ENCODE peak calls at places on chromosome 6, in four cellular contexts. Q is heart right ventricle, F is A549, H is AG08396. M is an unnamed sample.
A peak's percentile ranks its signal among the peaks of the same experiment; 100 is the strongest.

GRCh38 chr6:31070711-31071197 is 41.6 kb downstream of the C6orf15 start:
- DNase-seq in Q (peak; percentile 36), F (peak; percentile 47), H (peak; percentile 78), M (peak; percentile 73)

GRCh38 chr6:166473886-166474596 is 91.3 kb upstream of the MPC1 start:
- DNase-seq in Q (no peak), F (no peak), H (no peak), M (no peak)

GRCh38 chr6:6006428-6007310 is at the start of gene NRN1:
- DNase-seq in H (peak; percentile 29), F (no peak), Q (peak; percentile 29), M (no peak)

GRCh38 chr6:40903456-40903855 is 135.6 kb downstream of the UNC5CL start:
- DNase-seq in H (no peak), F (no peak), Q (no peak), M (no peak)

GRCh38 chr6:93418448-93419303 is 683 bp downstream of the EPHA7 start:
- DNase-seq in F (peak; percentile 1), H (peak; percentile 9), Q (peak; percentile 18), M (no peak)

GRCh38 chr6:139378882-139379341 is 4.5 kb upstream of the CITED2 start:
- DNase-seq in Q (no peak), H (no peak), F (peak; percentile 26), M (no peak)

GRCh38 chr6:81896561-81896960 is 144.1 kb upstream of the TENT5A start:
- DNase-seq in F (no peak), Q (no peak), H (no peak), M (no peak)

GRCh38 chr6:95743591-95743990 is 166.3 kb downstream of the MANEA start:
- DNase-seq in F (no peak), Q (no peak), H (no peak), M (no peak)

GRCh38 chr6:158518196-158519127 is 41.4 kb upstream of the TMEM181 start:
- DNase-seq in H (peak; percentile 82), F (peak; percentile 70), Q (peak; percentile 38), M (peak; percentile 84)

GRCh38 chr6:142942805-142943227 is 2.2 kb downstream of the HIVEP2 start:
- DNase-seq in H (no peak), Q (no peak), F (peak; percentile 34), M (peak; percentile 14)

GRCh38 chr6:1461207-1461606 is 71.8 kb downstream of the FOXF2 start:
- DNase-seq in F (no peak), Q (no peak), H (peak; percentile 34), M (peak; percentile 43)

GRCh38 chr6:149271348-149272340 is 45.9 kb upstream of the TAB2 start:
- DNase-seq in F (no peak), Q (no peak), H (no peak), M (no peak)

GRCh38 chr6:131831392-131831791 is 23.6 kb downstream of the ENPP1 start:
- DNase-seq in Q (no peak), F (no peak), H (no peak), M (no peak)

GRCh38 chr6:128412680-128413079 is 107.7 kb downstream of the PTPRK start:
- DNase-seq in H (no peak), F (no peak), Q (no peak), M (no peak)

GRCh38 chr6:69693749-69694148 is 103.1 kb downstream of the LMBRD1 start:
- DNase-seq in F (no peak), H (no peak), Q (no peak), M (no peak)

GRCh38 chr6:139490482-139490881 is 116.0 kb upstream of the CITED2 start:
- DNase-seq in F (no peak), Q (no peak), H (no peak), M (no peak)

GRCh38 chr6:116059713-116060571 is 749 bp downstream of the FRK start:
- DNase-seq in F (no peak), Q (no peak), H (no peak), M (no peak)

GRCh38 chr6:47669684-47670515 is 28.5 kb upstream of the ADGRF4 start:
- DNase-seq in Q (no peak), F (no peak), H (no peak), M (no peak)

GRCh38 chr6:136784910-136785746 is 7.1 kb downstream of the MAP3K5 start:
- DNase-seq in Q (peak; percentile 36), F (no peak), H (no peak), M (no peak)

GRCh38 chr6:138517635-138518034 is 18.3 kb upstream of the NHSL1 start:
- DNase-seq in F (no peak), H (peak; percentile 42), Q (peak; percentile 22), M (no peak)